ENCODE peak calls at places on chromosome 5, in six cellular contexts. S is NCI-H1417; M is T-helper 1 cell; H is T-helper 2 cell; T is Right ventricle myocardium inferior; L is stimulated activated CD4-positive, alpha-beta T cell treated with anti-CD3 and anti-CD28 coated beads, Interleukin-2, amount 100 ng/mL, for 24 hours. U is an unnamed sample.

GRCh38 chr5:978051-978450 is 30.6 kb upstream of the NKD2 start:
- DNase-seq in S (no peak), M (no peak), H (no peak), T (no peak), L (no peak), U (no peak)

GRCh38 chr5:16791036-16791705 is 144.9 kb downstream of the MYO10 start:
- DNase-seq in S (peak), M (no peak), H (no peak), T (no peak), L (no peak), U (no peak)

GRCh38 chr5:63128018-63128417 is 549.4 kb downstream of the LRRC70 start:
- DNase-seq in S (no peak), M (no peak), H (no peak), T (no peak), L (no peak), U (no peak)

GRCh38 chr5:122091942-122092600 is 14.0 kb upstream of the LOX start:
- DNase-seq in S (peak), M (no peak), H (no peak), T (no peak), L (no peak), U (no peak)

GRCh38 chr5:83924171-83924570 is 203.5 kb upstream of the HAPLN1 start:
- DNase-seq in S (no peak), M (no peak), H (no peak), T (no peak), L (no peak), U (no peak)

GRCh38 chr5:51488803-51489642 is 105.8 kb downstream of the ISL1 start:
- DNase-seq in S (no peak), M (no peak), H (no peak), T (no peak), L (no peak), U (no peak)

GRCh38 chr5:149227168-149227826 is 44.4 kb upstream of the AFAP1L1 start:
- DNase-seq in S (no peak), M (no peak), H (no peak), T (no peak), L (no peak), U (no peak)

GRCh38 chr5:158797498-158797845 is 302.2 kb downstream of the EBF1 start:
- DNase-seq in S (no peak), M (no peak), H (no peak), T (peak), L (no peak), U (no peak)

GRCh38 chr5:36459191-36460135 is 146.9 kb upstream of the SLC1A3 start:
- DNase-seq in S (no peak), M (no peak), H (no peak), T (no peak), L (no peak), U (no peak)

GRCh38 chr5:148043705-148044104 is 20.1 kb upstream of the SPINK5 start:
- DNase-seq in S (no peak), M (no peak), H (no peak), T (no peak), L (no peak), U (no peak)

GRCh38 chr5:14156611-14157493 is 13.7 kb downstream of the TRIO start:
- DNase-seq in S (peak), M (no peak), H (no peak), T (no peak), L (no peak), U (no peak)

U was measured in T-helper 22 cell.